ENCODE peak calls at places on chromosome 11, in seven cellular contexts. One of them, this sample, is unnamed.

GRCh38 chr11:57335343-57336110 is at the start of gene SSRP1:
- DNase-seq in sigmoid colon: peak; percentile 95
- DNase-seq in cardiac fibroblast: peak; percentile 84
- DNase-seq in uterus: peak; percentile 87
- DNase-seq in choroid plexus epithelial cell: peak; percentile 86
- DNase-seq in lower leg skin: peak; percentile 97
- DNase-seq in heart left ventricle: peak; percentile 89
- DNase-seq in this sample: peak; percentile 84

GRCh38 chr11:113615098-113615497 is 91.0 kb downstream of the TMPRSS5 start:
- DNase-seq in sigmoid colon: no peak
- DNase-seq in cardiac fibroblast: no peak
- DNase-seq in uterus: no peak
- DNase-seq in choroid plexus epithelial cell: no peak
- DNase-seq in lower leg skin: no peak
- DNase-seq in heart left ventricle: no peak
- DNase-seq in this sample: no peak

GRCh38 chr11:26188559-26188958 is 143.4 kb upstream of the ANO3 start:
- DNase-seq in sigmoid colon: no peak
- DNase-seq in cardiac fibroblast: peak; percentile 55
- DNase-seq in uterus: no peak
- DNase-seq in choroid plexus epithelial cell: peak; percentile 56
- DNase-seq in lower leg skin: no peak
- DNase-seq in heart left ventricle: no peak
- DNase-seq in this sample: no peak

GRCh38 chr11:17991799-17992433 is 20.9 kb downstream of the SERGEF start:
- DNase-seq in sigmoid colon: no peak
- DNase-seq in cardiac fibroblast: peak; percentile 70
- DNase-seq in uterus: no peak
- DNase-seq in choroid plexus epithelial cell: peak; percentile 84
- DNase-seq in lower leg skin: no peak
- DNase-seq in heart left ventricle: no peak
- DNase-seq in this sample: peak; percentile 29

GRCh38 chr11:10351768-10352641 is 47.1 kb downstream of the ADM start:
- DNase-seq in sigmoid colon: peak; percentile 90
- DNase-seq in cardiac fibroblast: peak; percentile 97
- DNase-seq in uterus: peak; percentile 66
- DNase-seq in choroid plexus epithelial cell: peak; percentile 92
- DNase-seq in lower leg skin: no peak
- DNase-seq in heart left ventricle: peak; percentile 79
- DNase-seq in this sample: no peak

GRCh38 chr11:122137081-122137793 is 21.2 kb upstream of the BLID start:
- DNase-seq in sigmoid colon: no peak
- DNase-seq in cardiac fibroblast: peak; percentile 94
- DNase-seq in uterus: no peak
- DNase-seq in choroid plexus epithelial cell: peak; percentile 93
- DNase-seq in lower leg skin: no peak
- DNase-seq in heart left ventricle: no peak
- DNase-seq in this sample: no peak

GRCh38 chr11:2089536-2090165 is 49.5 kb downstream of the IGF2 start:
- DNase-seq in sigmoid colon: peak; percentile 49
- DNase-seq in cardiac fibroblast: peak; percentile 64
- DNase-seq in uterus: no peak
- DNase-seq in choroid plexus epithelial cell: peak; percentile 58
- DNase-seq in lower leg skin: peak; percentile 67
- DNase-seq in heart left ventricle: no peak
- DNase-seq in this sample: no peak

GRCh38 chr11:26741036-26741435 is 19.2 kb upstream of the SLC5A12 start:
- DNase-seq in sigmoid colon: no peak
- DNase-seq in cardiac fibroblast: peak; percentile 83
- DNase-seq in uterus: no peak
- DNase-seq in choroid plexus epithelial cell: peak; percentile 75
- DNase-seq in lower leg skin: no peak
- DNase-seq in heart left ventricle: no peak
- DNase-seq in this sample: no peak

GRCh38 chr11:6476571-6476970 is 2.8 kb upstream of the TRIM3 start:
- DNase-seq in sigmoid colon: no peak
- DNase-seq in cardiac fibroblast: no peak
- DNase-seq in uterus: no peak
- DNase-seq in choroid plexus epithelial cell: no peak
- DNase-seq in lower leg skin: no peak
- DNase-seq in heart left ventricle: no peak
- DNase-seq in this sample: no peak

GRCh38 chr11:94178331-94178730 is 49.7 kb downstream of the PANX1 start:
- DNase-seq in sigmoid colon: no peak
- DNase-seq in cardiac fibroblast: no peak
- DNase-seq in uterus: no peak
- DNase-seq in choroid plexus epithelial cell: no peak
- DNase-seq in lower leg skin: no peak
- DNase-seq in heart left ventricle: no peak
- DNase-seq in this sample: no peak

GRCh38 chr11:12674936-12675696 is 895 bp downstream of the TEAD1 start:
- DNase-seq in sigmoid colon: peak; percentile 79
- DNase-seq in cardiac fibroblast: peak; percentile 46
- DNase-seq in uterus: peak; percentile 57
- DNase-seq in choroid plexus epithelial cell: no peak
- DNase-seq in lower leg skin: peak; percentile 86
- DNase-seq in heart left ventricle: peak; percentile 43
- DNase-seq in this sample: no peak

GRCh38 chr11:119249671-119250010 is 43.5 kb downstream of the CBL start:
- DNase-seq in sigmoid colon: no peak
- DNase-seq in cardiac fibroblast: no peak
- DNase-seq in uterus: no peak
- DNase-seq in choroid plexus epithelial cell: no peak
- DNase-seq in lower leg skin: no peak
- DNase-seq in heart left ventricle: no peak
- DNase-seq in this sample: no peak

GRCh38 chr11:19595840-19596751 is 116.5 kb upstream of the NAV2 start:
- DNase-seq in sigmoid colon: peak; percentile 75
- DNase-seq in cardiac fibroblast: peak; percentile 93
- DNase-seq in uterus: no peak
- DNase-seq in choroid plexus epithelial cell: peak; percentile 84
- DNase-seq in lower leg skin: peak; percentile 90
- DNase-seq in heart left ventricle: peak; percentile 53
- DNase-seq in this sample: no peak

DNA sequence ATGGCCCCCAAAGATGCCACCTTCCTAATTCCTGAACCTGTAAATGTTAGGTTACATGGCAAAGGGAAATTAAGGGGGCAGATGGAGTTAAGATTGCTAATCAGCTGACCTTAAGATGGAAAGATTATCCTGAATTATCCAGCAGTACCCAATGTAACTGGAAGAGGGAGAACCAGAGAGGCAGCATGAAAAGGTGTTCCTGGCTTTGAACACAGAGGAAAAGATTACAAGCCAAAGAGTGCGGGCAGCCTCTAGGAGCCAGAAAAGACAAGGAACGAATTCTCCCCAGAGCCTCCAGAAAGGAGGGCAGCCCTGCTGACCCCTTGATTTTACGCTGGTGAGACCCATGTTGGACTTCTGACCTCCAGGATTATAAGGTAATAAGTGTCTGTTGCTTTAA is 15.1 kb upstream of the THRSP start:
- DNase-seq in sigmoid colon: no peak
- DNase-seq in cardiac fibroblast: no peak
- DNase-seq in uterus: no peak
- DNase-seq in choroid plexus epithelial cell: no peak
- DNase-seq in lower leg skin: no peak
- DNase-seq in heart left ventricle: no peak
- DNase-seq in this sample: peak; percentile 67
- TF ChIP-seq CTCF in sigmoid colon: no peak
- TF ChIP-seq CTCF in cardiac fibroblast: no peak
- TF ChIP-seq CTCF in uterus: no peak
- TF ChIP-seq CTCF in choroid plexus epithelial cell: no peak
- TF ChIP-seq CTCF in lower leg skin: no peak
- TF ChIP-seq CTCF in heart left ventricle: no peak
- TF ChIP-seq CTCF in this sample: peak; percentile 7

GRCh38 chr11:126918556-126918955 is 82.0 kb downstream of the KIRREL3 start:
- DNase-seq in sigmoid colon: no peak
- DNase-seq in cardiac fibroblast: peak; percentile 29
- DNase-seq in uterus: no peak
- DNase-seq in choroid plexus epithelial cell: no peak
- DNase-seq in lower leg skin: no peak
- DNase-seq in heart left ventricle: no peak
- DNase-seq in this sample: no peak

GRCh38 chr11:126917531-126918204 is 82.9 kb downstream of the KIRREL3 start:
- DNase-seq in sigmoid colon: no peak
- DNase-seq in cardiac fibroblast: peak; percentile 91
- DNase-seq in uterus: no peak
- DNase-seq in choroid plexus epithelial cell: peak; percentile 27
- DNase-seq in lower leg skin: no peak
- DNase-seq in heart left ventricle: no peak
- DNase-seq in this sample: no peak

GRCh38 chr11:126919147-126919823 is 81.3 kb downstream of the KIRREL3 start:
- DNase-seq in sigmoid colon: no peak
- DNase-seq in cardiac fibroblast: no peak
- DNase-seq in uterus: no peak
- DNase-seq in choroid plexus epithelial cell: no peak
- DNase-seq in lower leg skin: no peak
- DNase-seq in heart left ventricle: no peak
- DNase-seq in this sample: no peak

GRCh38 chr11:126924381-126924780 is 76.2 kb downstream of the KIRREL3 start:
- DNase-seq in sigmoid colon: no peak
- DNase-seq in cardiac fibroblast: no peak
- DNase-seq in uterus: no peak
- DNase-seq in choroid plexus epithelial cell: no peak
- DNase-seq in lower leg skin: peak; percentile 60
- DNase-seq in heart left ventricle: no peak
- DNase-seq in this sample: no peak

DNA sequence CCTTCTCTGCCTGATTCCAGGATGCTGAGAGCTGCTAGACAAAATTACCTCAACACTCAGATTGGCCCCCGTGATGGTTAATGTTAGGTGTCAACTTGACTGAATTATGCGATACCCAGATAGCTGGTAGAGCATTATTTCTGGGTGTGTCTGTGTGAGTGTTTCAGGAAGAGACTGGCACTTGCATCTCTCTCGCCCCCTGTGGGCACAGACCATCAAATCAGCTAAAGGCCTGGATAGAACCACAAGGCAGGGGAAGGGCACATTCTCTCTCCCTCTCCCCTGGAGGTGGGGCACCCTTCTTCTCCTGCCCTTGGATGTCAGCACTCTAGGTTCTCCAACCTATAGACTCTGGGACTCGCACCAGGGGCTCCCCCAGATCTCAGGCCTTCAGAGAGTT is 79.7 kb downstream of the KIRREL3 start:
- DNase-seq in sigmoid colon: no peak
- DNase-seq in cardiac fibroblast: no peak
- DNase-seq in uterus: no peak
- DNase-seq in choroid plexus epithelial cell: no peak
- DNase-seq in lower leg skin: no peak
- DNase-seq in heart left ventricle: no peak
- DNase-seq in this sample: no peak
- TF ChIP-seq CTCF in sigmoid colon: no peak
- TF ChIP-seq CTCF in cardiac fibroblast: no peak
- TF ChIP-seq CTCF in uterus: no peak
- TF ChIP-seq CTCF in choroid plexus epithelial cell: no peak
- TF ChIP-seq CTCF in lower leg skin: no peak
- TF ChIP-seq CTCF in heart left ventricle: no peak
- TF ChIP-seq CTCF in this sample: no peak

GRCh38 chr11:74318241-74318932 is 6.9 kb upstream of the P4HA3 start:
- DNase-seq in sigmoid colon: no peak
- DNase-seq in cardiac fibroblast: peak; percentile 61
- DNase-seq in uterus: no peak
- DNase-seq in choroid plexus epithelial cell: peak; percentile 69
- DNase-seq in lower leg skin: no peak
- DNase-seq in heart left ventricle: no peak
- DNase-seq in this sample: no peak
- TF ChIP-seq CTCF in sigmoid colon: no peak
- TF ChIP-seq CTCF in cardiac fibroblast: no peak
- TF ChIP-seq CTCF in uterus: no peak
- TF ChIP-seq CTCF in choroid plexus epithelial cell: peak; percentile 29
- TF ChIP-seq CTCF in lower leg skin: no peak
- TF ChIP-seq CTCF in heart left ventricle: no peak
- TF ChIP-seq CTCF in this sample: no peak

GRCh38 chr11:32186118-32186517 is 95.2 kb downstream of the RCN1 start:
- DNase-seq in sigmoid colon: no peak
- DNase-seq in cardiac fibroblast: no peak
- DNase-seq in uterus: no peak
- DNase-seq in choroid plexus epithelial cell: no peak
- DNase-seq in lower leg skin: no peak
- DNase-seq in heart left ventricle: no peak
- DNase-seq in this sample: no peak

GRCh38 chr11:32187106-32187505 is 96.2 kb downstream of the RCN1 start:
- DNase-seq in sigmoid colon: no peak
- DNase-seq in cardiac fibroblast: no peak
- DNase-seq in uterus: no peak
- DNase-seq in choroid plexus epithelial cell: no peak
- DNase-seq in lower leg skin: no peak
- DNase-seq in heart left ventricle: no peak
- DNase-seq in this sample: no peak

GRCh38 chr11:32183512-32183911 is 92.6 kb downstream of the RCN1 start:
- DNase-seq in sigmoid colon: no peak
- DNase-seq in cardiac fibroblast: no peak
- DNase-seq in uterus: no peak
- DNase-seq in choroid plexus epithelial cell: no peak
- DNase-seq in lower leg skin: no peak
- DNase-seq in heart left ventricle: no peak
- DNase-seq in this sample: no peak

GRCh38 chr11:32184057-32185055 is 93.5 kb downstream of the RCN1 start:
- DNase-seq in sigmoid colon: no peak
- DNase-seq in cardiac fibroblast: no peak
- DNase-seq in uterus: no peak
- DNase-seq in choroid plexus epithelial cell: no peak
- DNase-seq in lower leg skin: no peak
- DNase-seq in heart left ventricle: no peak
- DNase-seq in this sample: no peak

GRCh38 chr11:32188785-32189184 is 97.9 kb downstream of the RCN1 start:
- DNase-seq in sigmoid colon: no peak
- DNase-seq in cardiac fibroblast: no peak
- DNase-seq in uterus: no peak
- DNase-seq in choroid plexus epithelial cell: no peak
- DNase-seq in lower leg skin: no peak
- DNase-seq in heart left ventricle: no peak
- DNase-seq in this sample: no peak
- TF ChIP-seq CTCF in sigmoid colon: no peak
- TF ChIP-seq CTCF in cardiac fibroblast: no peak
- TF ChIP-seq CTCF in uterus: no peak
- TF ChIP-seq CTCF in choroid plexus epithelial cell: peak; percentile 32
- TF ChIP-seq CTCF in lower leg skin: no peak
- TF ChIP-seq CTCF in heart left ventricle: no peak
- TF ChIP-seq CTCF in this sample: no peak

GRCh38 chr11:101844608-101845007 is 70.2 kb upstream of the CEP126 start:
- DNase-seq in sigmoid colon: no peak
- DNase-seq in cardiac fibroblast: no peak
- DNase-seq in uterus: no peak
- DNase-seq in choroid plexus epithelial cell: no peak
- DNase-seq in lower leg skin: no peak
- DNase-seq in heart left ventricle: no peak
- DNase-seq in this sample: no peak

DNA sequence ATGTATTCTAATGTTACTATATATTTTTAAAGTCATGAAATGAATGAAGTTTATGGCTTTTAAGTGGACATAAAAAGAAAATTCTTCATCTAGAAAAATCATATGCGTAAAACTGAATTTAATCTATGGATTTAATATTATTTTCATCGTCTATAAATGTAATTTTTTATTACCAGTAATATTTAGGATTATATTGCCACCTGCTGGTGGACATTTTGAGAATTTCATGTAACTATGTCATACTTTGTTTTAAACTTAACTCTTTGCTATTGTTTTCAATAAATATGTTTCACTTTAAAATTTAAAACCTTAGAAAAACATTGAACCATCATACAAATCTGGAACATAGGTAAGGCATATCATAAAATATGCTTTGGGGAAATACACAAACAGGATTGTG is 66.5 kb upstream of the CEP126 start:
- DNase-seq in sigmoid colon: no peak
- DNase-seq in cardiac fibroblast: peak; percentile 65
- DNase-seq in uterus: no peak
- DNase-seq in choroid plexus epithelial cell: peak; percentile 49
- DNase-seq in lower leg skin: no peak
- DNase-seq in heart left ventricle: no peak
- DNase-seq in this sample: no peak
- TF ChIP-seq CTCF in sigmoid colon: no peak
- TF ChIP-seq CTCF in cardiac fibroblast: peak; percentile 14
- TF ChIP-seq CTCF in uterus: peak; percentile 65
- TF ChIP-seq CTCF in choroid plexus epithelial cell: peak; percentile 33
- TF ChIP-seq CTCF in lower leg skin: no peak
- TF ChIP-seq CTCF in heart left ventricle: peak; percentile 21
- TF ChIP-seq CTCF in this sample: peak; percentile 40